ENCODE peak calls at places on chromosomes 7 and 10, in seven cellular contexts. C is HuH-7.5, T is thoracic aorta, V is heart left ventricle, K is AG08395, I is fibroblast of pulmonary artery, A is lower lobe of right lung. F is an unnamed sample.

GRCh38 chr10:75717126-75717916 is 285.9 kb downstream of the LRMDA start:
- DNase-seq in C (no peak), T (no peak), V (no peak), K (peak), I (peak), A (no peak), F (no peak)

GRCh38 chr10:86229811-86230409 is 136.7 kb downstream of the GRID1 start:
- DNase-seq in C (no peak), T (no peak), V (no peak), K (no peak), I (no peak), A (peak), F (no peak)

GRCh38 chr10:79434816-79435215 is 10.6 kb downstream of the ZCCHC24 start:
- DNase-seq in C (no peak), T (no peak), V (no peak), K (peak), I (peak), A (no peak), F (no peak)

GRCh38 chr10:129440247-129440646 is 26.8 kb upstream of the MGMT start:
- DNase-seq in C (no peak), T (no peak), V (no peak), K (no peak), I (no peak), A (no peak), F (peak)

GRCh38 chr7:32670105-32670504 is 174.8 kb downstream of the AVL9 start:
- DNase-seq in C (peak), T (no peak), V (no peak), K (peak), I (peak), A (no peak), F (no peak)

GRCh38 chr7:151081170-151082101 is 827 bp upstream of the FASTK start:
- DNase-seq in C (no peak), T (no peak), V (no peak), K (no peak), I (no peak), A (no peak), F (no peak)

GRCh38 chr7:30867483-30867882 is 44.2 kb upstream of the AQP1 start:
- DNase-seq in C (peak), T (no peak), V (no peak), K (no peak), I (no peak), A (no peak), F (no peak)

GRCh38 chr10:33252794-33253203 is 81.7 kb downstream of the NRP1 start:
- DNase-seq in C (no peak), T (no peak), V (no peak), K (peak), I (peak), A (no peak), F (no peak)

GRCh38 chr10:62093863-62094291 is 174.8 kb downstream of the RTKN2 start:
- DNase-seq in C (no peak), T (no peak), V (no peak), K (peak), I (peak), A (no peak), F (no peak)

GRCh38 chr7:55189878-55190436 is 171.1 kb downstream of the EGFR start:
- DNase-seq in C (no peak), T (no peak), V (no peak), K (no peak), I (no peak), A (no peak), F (no peak)

GRCh38 chr10:129531969-129532660 is 65.1 kb downstream of the MGMT start:
- DNase-seq in C (no peak), T (no peak), V (no peak), K (peak), I (peak), A (peak), F (no peak)

GRCh38 chr7:8605227-8605626 is 171.8 kb downstream of the NXPH1 start:
- DNase-seq in C (no peak), T (no peak), V (no peak), K (no peak), I (no peak), A (no peak), F (no peak)

GRCh38 chr10:73910401-73910763 is 550 bp upstream of the PLAU start:
- DNase-seq in C (peak), T (no peak), V (no peak), K (no peak), I (no peak), A (no peak), F (no peak)